ENCODE peak calls at places on chromosomes 16 and 17, in six cellular contexts. X is HCT116, F is HepG2, L is H1, O is endothelial cell of umbilical vein, J is GM12878. T is an unnamed sample.

GRCh38 chr16:56787185-56787584 is 57.3 kb downstream of the NUP93 start:
- DNase-seq in X (no peak), F (no peak), L (no peak), O (no peak), J (no peak), T (no peak)

GRCh38 chr17:74892974-74893911 is at the start of gene FADS6:
- DNase-seq in X (no peak), F (no peak), L (no peak), O (no peak), J (no peak), T (no peak)

GRCh38 chr16:87822002-87822390 is 47.3 kb downstream of the SLC7A5 start:
- DNase-seq in X (no peak), F (no peak), L (no peak), O (no peak), J (no peak), T (no peak)

GRCh38 chr17:39671651-39672521 is 3.6 kb downstream of the PNMT start:
- DNase-seq in X (peak), F (peak), L (peak), O (peak), J (no peak), T (no peak)

GRCh38 chr17:47315451-47316266 is 8.1 kb upstream of the EFCAB13 start:
- DNase-seq in X (peak), F (peak), L (no peak), O (peak), J (peak), T (no peak)

GRCh38 chr17:74866198-74866835 is 6.5 kb downstream of the FDXR start:
- DNase-seq in X (no peak), F (no peak), L (no peak), O (no peak), J (no peak), T (no peak)

GRCh38 chr16:3358884-3359283 is 3.2 kb downstream of the OR2C1 start:
- DNase-seq in X (no peak), F (no peak), L (no peak), O (no peak), J (no peak), T (no peak)

GRCh38 chr17:75707096-75707720 is 14.1 kb upstream of the ITGB4 start:
- DNase-seq in X (peak), F (no peak), L (no peak), O (peak), J (no peak), T (no peak)

GRCh38 chr16:27429330-27429871 is 27.4 kb downstream of the IL21R start:
- DNase-seq in X (no peak), F (no peak), L (peak), O (no peak), J (no peak), T (no peak)

GRCh38 chr17:12680407-12680897 is 14.8 kb downstream of the MYOCD start:
- DNase-seq in X (no peak), F (no peak), L (no peak), O (no peak), J (no peak), T (no peak)

GRCh38 chr16:55368205-55368604 is 44.2 kb downstream of the IRX6 start:
- DNase-seq in X (no peak), F (no peak), L (no peak), O (no peak), J (no peak), T (no peak)

GRCh38 chr16:86880316-86881117 is 302.2 kb downstream of the FOXL1 start:
- DNase-seq in X (no peak), F (no peak), L (no peak), O (no peak), J (no peak), T (no peak)

GRCh38 chr16:83402969-83403368 is 404.8 kb upstream of the HSBP1 start:
- DNase-seq in X (no peak), F (no peak), L (no peak), O (peak), J (no peak), T (no peak)

GRCh38 chr16:47815655-47816054 is 340.1 kb downstream of the ABCC12 start:
- DNase-seq in X (no peak), F (no peak), L (no peak), O (no peak), J (no peak), T (no peak)

GRCh38 chr17:81794509-81794908 is 9.4 kb upstream of the GCGR start:
- DNase-seq in X (no peak), F (no peak), L (no peak), O (no peak), J (no peak), T (no peak)

GRCh38 chr17:22454070-22454999 is 762.0 kb downstream of the KCNJ18 start:
- DNase-seq in X (no peak), F (no peak), L (no peak), O (no peak), J (no peak), T (no peak)

GRCh38 chr17:2086306-2086705 is 31.4 kb downstream of the HIC1 start:
- DNase-seq in X (no peak), F (no peak), L (no peak), O (no peak), J (no peak), T (no peak)

GRCh38 chr16:86625821-86626220 is 47.5 kb downstream of the FOXL1 start:
- DNase-seq in X (no peak), F (no peak), L (no peak), O (peak), J (no peak), T (no peak)

GRCh38 chr17:2683912-2684311 is 27.7 kb downstream of the CLUH start:
- DNase-seq in X (no peak), F (no peak), L (no peak), O (peak), J (no peak), T (no peak)

GRCh38 chr17:70780031-70780430 is 610.7 kb downstream of the KCNJ2 start:
- DNase-seq in X (no peak), F (no peak), L (no peak), O (no peak), J (no peak), T (no peak)

GRCh38 chr17:3754066-3754457 is 30.4 kb downstream of the HASPIN start:
- DNase-seq in X (no peak), F (no peak), L (no peak), O (no peak), J (no peak), T (no peak)
- H3K9ac ChIP-seq in X (no peak), F (no peak), L (no peak), O (no peak), J (no peak), T (no peak)

GRCh38 chr16:17314148-17314547 is 156.6 kb downstream of the XYLT1 start:
- DNase-seq in X (no peak), F (no peak), L (no peak), O (no peak), J (no peak), T (no peak)
- TF ChIP-seq POLR2AphosphoS5 in X (no peak), F (no peak), L (no peak), O (no peak), J (no peak), T (no peak)

GRCh38 chr17:48625502-48626201 is 506 bp downstream of the HOXB9 start:
- DNase-seq in X (no peak), F (no peak), L (peak), O (peak), J (no peak), T (no peak)

GRCh38 chr17:48624118-48624517 is 2.0 kb downstream of the HOXB9 start:
- DNase-seq in X (no peak), F (no peak), L (no peak), O (no peak), J (no peak), T (no peak)

GRCh38 chr17:48626202-48626469 is at the start of gene HOXB9:
- DNase-seq in X (no peak), F (no peak), L (no peak), O (no peak), J (no peak), T (no peak)

GRCh38 chr17:48623583-48623982 is 2.6 kb downstream of the HOXB9 start:
- DNase-seq in X (no peak), F (no peak), L (no peak), O (no peak), J (no peak), T (no peak)

GRCh38 chr17:48624544-48625501 is 1.3 kb downstream of the HOXB9 start:
- DNase-seq in X (no peak), F (no peak), L (peak), O (no peak), J (no peak), T (no peak)
- H3K4me3 ChIP-seq in X (peak), F (no peak), L (no peak), O (peak), J (peak), T (peak)

GRCh38 chr16:85457366-85457765 is 155.8 kb upstream of the GSE1 start:
- DNase-seq in X (no peak), F (no peak), L (no peak), O (no peak), J (no peak), T (no peak)

GRCh38 chr16:85460252-85460982 is 152.7 kb upstream of the GSE1 start:
- DNase-seq in X (no peak), F (no peak), L (no peak), O (no peak), J (no peak), T (no peak)

GRCh38 chr16:85460983-85461813 is 151.9 kb upstream of the GSE1 start:
- DNase-seq in X (no peak), F (peak), L (no peak), O (no peak), J (no peak), T (no peak)

GRCh38 chr16:85459529-85460251 is 153.4 kb upstream of the GSE1 start:
- DNase-seq in X (no peak), F (no peak), L (no peak), O (no peak), J (no peak), T (no peak)

DNA sequence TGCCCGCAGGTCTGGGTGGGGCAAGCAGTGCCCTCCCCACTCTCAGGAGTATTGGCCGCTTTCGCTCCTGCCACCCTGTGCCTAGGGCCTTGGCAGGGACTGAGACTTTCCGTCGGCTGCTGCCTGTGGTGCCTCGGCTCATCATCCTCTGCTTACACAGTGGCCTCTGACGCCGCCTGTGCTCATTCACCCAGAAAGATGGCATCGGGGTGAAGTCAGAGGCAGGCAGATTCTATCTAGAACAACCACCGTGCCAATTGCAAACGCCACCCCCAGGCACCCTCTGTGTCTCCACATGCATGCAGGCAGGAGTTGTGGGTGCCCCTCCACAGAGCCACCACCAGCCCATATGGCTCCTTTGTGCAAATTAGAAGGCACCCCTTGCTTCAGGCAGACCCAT is 154.2 kb upstream of the GSE1 start:
- DNase-seq in X (no peak), F (no peak), L (no peak), O (no peak), J (no peak), T (no peak)
- H3K9ac ChIP-seq in X (no peak), F (no peak), L (no peak), O (no peak), J (no peak), T (no peak)

DNA sequence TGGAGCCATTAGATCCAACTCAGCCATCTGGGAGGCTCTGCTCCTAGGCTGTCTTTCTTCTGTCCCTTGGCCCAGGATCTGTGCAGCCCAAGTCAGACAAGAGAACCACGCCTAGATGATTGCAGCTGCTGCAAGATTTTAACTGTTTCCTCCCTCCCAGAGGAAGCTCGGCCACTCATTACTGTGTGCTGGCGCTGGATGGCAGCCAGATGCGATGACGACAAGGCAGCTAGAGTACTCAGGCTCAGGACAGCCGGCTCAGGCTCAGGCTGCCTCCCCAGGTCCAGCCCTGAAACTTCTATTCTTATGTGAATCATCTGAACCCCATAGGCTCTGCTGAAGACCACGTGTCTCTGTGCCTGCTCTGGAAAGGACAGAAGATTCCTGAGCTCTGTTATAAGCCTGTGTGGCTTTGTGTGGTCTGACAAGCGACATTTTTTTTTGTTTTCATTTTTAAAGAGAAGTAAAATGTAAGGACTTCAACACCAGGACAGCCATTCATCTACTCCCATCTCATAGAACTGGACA is 32.1 kb upstream of the FBXW10B start:
- DNase-seq in X (peak), F (peak), L (no peak), O (peak), J (peak), T (no peak)
- TF ChIP-seq POLR2AphosphoS5 in X (peak), F (no peak), L (no peak), O (peak), J (no peak), T (no peak)

GRCh38 chr16:54282923-54283734 is 3.5 kb downstream of the IRX3 start:
- DNase-seq in X (no peak), F (no peak), L (peak), O (no peak), J (no peak), T (no peak)
- H3K4me3 ChIP-seq in X (no peak), F (peak), L (peak), O (no peak), J (no peak), T (no peak)

GRCh38 chr17:395179-395578 is 42.6 kb upstream of the RPH3AL start:
- DNase-seq in X (no peak), F (no peak), L (no peak), O (no peak), J (no peak), T (no peak)
- H3K9ac ChIP-seq in X (no peak), F (no peak), L (no peak), O (no peak), J (no peak), T (no peak)

GRCh38 chr17:44751806-44752205 is 7.0 kb upstream of the ADAM11 start:
- DNase-seq in X (no peak), F (no peak), L (no peak), O (no peak), J (no peak), T (no peak)

GRCh38 chr17:44751331-44751730 is 7.5 kb upstream of the ADAM11 start:
- DNase-seq in X (no peak), F (no peak), L (no peak), O (no peak), J (no peak), T (no peak)

GRCh38 chr17:44752953-44753861 is 5.6 kb upstream of the ADAM11 start:
- DNase-seq in X (no peak), F (peak), L (no peak), O (no peak), J (no peak), T (no peak)

GRCh38 chr17:44747566-44747965 is 11.2 kb upstream of the ADAM11 start:
- DNase-seq in X (no peak), F (no peak), L (no peak), O (no peak), J (no peak), T (no peak)

GRCh38 chr17:44749076-44750020 is 9.4 kb upstream of the ADAM11 start:
- DNase-seq in X (no peak), F (no peak), L (no peak), O (no peak), J (no peak), T (no peak)
- TF ChIP-seq POLR2AphosphoS5 in X (no peak), F (no peak), L (peak), O (no peak), J (no peak), T (no peak)

DNA sequence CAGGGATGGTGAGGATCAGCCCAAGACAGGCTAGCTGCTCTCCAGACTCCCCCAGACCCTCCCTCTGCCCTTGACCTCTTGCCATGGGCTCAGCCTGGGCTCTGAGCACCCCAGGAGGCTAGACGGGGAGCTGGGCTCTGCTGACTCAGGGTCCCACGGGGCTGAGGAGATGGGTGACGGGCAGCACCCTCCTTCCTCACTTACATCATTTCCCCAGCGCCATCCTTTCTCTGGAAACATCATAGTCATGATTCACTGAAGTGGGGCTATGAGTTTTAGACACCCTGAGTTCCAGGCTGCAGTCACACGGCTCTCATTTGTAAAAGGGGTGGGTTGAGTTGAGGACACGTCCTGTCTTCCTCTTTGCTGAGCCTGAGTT is 3.0 kb upstream of the ITGAX start:
- DNase-seq in X (no peak), F (no peak), L (no peak), O (no peak), J (no peak), T (no peak)
- H3K4me3 ChIP-seq in X (no peak), F (no peak), L (no peak), O (no peak), J (peak), T (no peak)

T was measured in SK-N-MC.